ENCODE peak calls at places on chromosomes 12 and 14, in seven cellular contexts. One of them, this sample, is unnamed.

GRCh38 chr12:109833307-109834189 is at the start of gene TRPV4:
- DNase-seq in left ventricle myocardium inferior: peak
- DNase-seq in dorsolateral prefrontal cortex: no peak
- DNase-seq in A549: no peak
- DNase-seq in fibroblast of the aortic adventitia: peak
- DNase-seq in fibroblast of lung: peak
- DNase-seq in heart right ventricle: no peak
- DNase-seq in this sample: no peak

GRCh38 chr14:29741909-29742401 is 185.7 kb downstream of the PRKD1 start:
- DNase-seq in left ventricle myocardium inferior: no peak
- DNase-seq in fibroblast of lung: peak
- DNase-seq in dorsolateral prefrontal cortex: no peak
- DNase-seq in fibroblast of the aortic adventitia: peak
- DNase-seq in A549: no peak
- DNase-seq in heart right ventricle: peak
- DNase-seq in this sample: no peak

GRCh38 chr12:130677957-130678558 is 38.0 kb downstream of the RIMBP2 start:
- DNase-seq in fibroblast of lung: no peak
- DNase-seq in left ventricle myocardium inferior: no peak
- DNase-seq in fibroblast of the aortic adventitia: no peak
- DNase-seq in dorsolateral prefrontal cortex: peak
- DNase-seq in A549: no peak
- DNase-seq in heart right ventricle: no peak
- DNase-seq in this sample: no peak

GRCh38 chr14:93719234-93719633 is 69.1 kb downstream of the PRIMA1 start:
- DNase-seq in dorsolateral prefrontal cortex: no peak
- DNase-seq in heart right ventricle: no peak
- DNase-seq in fibroblast of lung: no peak
- DNase-seq in fibroblast of the aortic adventitia: no peak
- DNase-seq in left ventricle myocardium inferior: no peak
- DNase-seq in A549: no peak
- DNase-seq in this sample: no peak

GRCh38 chr14:37658174-37658573 is 62.7 kb downstream of the TTC6 start:
- DNase-seq in dorsolateral prefrontal cortex: no peak
- DNase-seq in fibroblast of the aortic adventitia: no peak
- DNase-seq in left ventricle myocardium inferior: no peak
- DNase-seq in heart right ventricle: no peak
- DNase-seq in A549: no peak
- DNase-seq in fibroblast of lung: no peak
- DNase-seq in this sample: no peak

GRCh38 chr12:94109154-94109553 is 39.2 kb upstream of the PLXNC1 start:
- DNase-seq in dorsolateral prefrontal cortex: no peak
- DNase-seq in left ventricle myocardium inferior: no peak
- DNase-seq in fibroblast of lung: peak
- DNase-seq in heart right ventricle: no peak
- DNase-seq in A549: no peak
- DNase-seq in fibroblast of the aortic adventitia: peak
- DNase-seq in this sample: peak

GRCh38 chr14:51139221-51139681 is 44.3 kb upstream of the TRIM9 start:
- DNase-seq in left ventricle myocardium inferior: no peak
- DNase-seq in A549: no peak
- DNase-seq in fibroblast of the aortic adventitia: no peak
- DNase-seq in fibroblast of lung: no peak
- DNase-seq in heart right ventricle: no peak
- DNase-seq in dorsolateral prefrontal cortex: no peak
- DNase-seq in this sample: no peak

GRCh38 chr12:121334513-121335343 is 17.5 kb downstream of the ANAPC5 start:
- DNase-seq in fibroblast of lung: peak
- DNase-seq in left ventricle myocardium inferior: no peak
- DNase-seq in fibroblast of the aortic adventitia: peak
- DNase-seq in dorsolateral prefrontal cortex: no peak
- DNase-seq in A549: peak
- DNase-seq in heart right ventricle: peak
- DNase-seq in this sample: peak

GRCh38 chr12:34033628-34034296 is 11.5 kb downstream of the ALG10 start:
- DNase-seq in heart right ventricle: no peak
- DNase-seq in A549: no peak
- DNase-seq in fibroblast of the aortic adventitia: peak
- DNase-seq in dorsolateral prefrontal cortex: no peak
- DNase-seq in fibroblast of lung: peak
- DNase-seq in left ventricle myocardium inferior: no peak
- DNase-seq in this sample: peak

GRCh38 chr12:80412343-80412953 is 31.6 kb upstream of the PTPRQ start:
- DNase-seq in dorsolateral prefrontal cortex: no peak
- DNase-seq in A549: peak
- DNase-seq in fibroblast of the aortic adventitia: peak
- DNase-seq in left ventricle myocardium inferior: no peak
- DNase-seq in fibroblast of lung: peak
- DNase-seq in heart right ventricle: peak
- DNase-seq in this sample: peak

GRCh38 chr12:9509464-9510166 is 98.1 kb downstream of the KLRB1 start:
- DNase-seq in left ventricle myocardium inferior: no peak
- DNase-seq in fibroblast of lung: no peak
- DNase-seq in dorsolateral prefrontal cortex: no peak
- DNase-seq in fibroblast of the aortic adventitia: peak
- DNase-seq in A549: no peak
- DNase-seq in heart right ventricle: no peak
- DNase-seq in this sample: no peak

GRCh38 chr12:26787125-26787495 is 45.9 kb downstream of the ITPR2 start:
- DNase-seq in fibroblast of the aortic adventitia: peak
- DNase-seq in fibroblast of lung: peak
- DNase-seq in heart right ventricle: peak
- DNase-seq in left ventricle myocardium inferior: no peak
- DNase-seq in dorsolateral prefrontal cortex: no peak
- DNase-seq in A549: no peak
- DNase-seq in this sample: no peak

GRCh38 chr14:99982449-99983250 is 82.6 kb upstream of the EVL start:
- DNase-seq in dorsolateral prefrontal cortex: no peak
- DNase-seq in fibroblast of the aortic adventitia: peak
- DNase-seq in heart right ventricle: peak
- DNase-seq in left ventricle myocardium inferior: peak
- DNase-seq in fibroblast of lung: peak
- DNase-seq in A549: peak
- DNase-seq in this sample: peak

GRCh38 chr12:47742253-47742825 is 16.3 kb downstream of the RAPGEF3 start:
- DNase-seq in fibroblast of the aortic adventitia: peak
- DNase-seq in A549: peak
- DNase-seq in fibroblast of lung: no peak
- DNase-seq in dorsolateral prefrontal cortex: no peak
- DNase-seq in heart right ventricle: peak
- DNase-seq in left ventricle myocardium inferior: peak
- DNase-seq in this sample: peak

GRCh38 chr14:85625925-85626585 is 96.1 kb downstream of the FLRT2 start:
- DNase-seq in fibroblast of lung: peak
- DNase-seq in fibroblast of the aortic adventitia: peak
- DNase-seq in A549: no peak
- DNase-seq in heart right ventricle: no peak
- DNase-seq in left ventricle myocardium inferior: no peak
- DNase-seq in dorsolateral prefrontal cortex: no peak
- DNase-seq in this sample: no peak

GRCh38 chr14:55731881-55732498 is 152.0 kb downstream of the KTN1 start:
- DNase-seq in fibroblast of lung: no peak
- DNase-seq in left ventricle myocardium inferior: no peak
- DNase-seq in dorsolateral prefrontal cortex: no peak
- DNase-seq in A549: no peak
- DNase-seq in heart right ventricle: peak
- DNase-seq in fibroblast of the aortic adventitia: peak
- DNase-seq in this sample: peak

GRCh38 chr12:128687851-128688250 is 135.9 kb downstream of the SLC15A4 start:
- DNase-seq in left ventricle myocardium inferior: no peak
- DNase-seq in dorsolateral prefrontal cortex: no peak
- DNase-seq in fibroblast of the aortic adventitia: no peak
- DNase-seq in fibroblast of lung: no peak
- DNase-seq in heart right ventricle: no peak
- DNase-seq in A549: no peak
- DNase-seq in this sample: no peak

DNA sequence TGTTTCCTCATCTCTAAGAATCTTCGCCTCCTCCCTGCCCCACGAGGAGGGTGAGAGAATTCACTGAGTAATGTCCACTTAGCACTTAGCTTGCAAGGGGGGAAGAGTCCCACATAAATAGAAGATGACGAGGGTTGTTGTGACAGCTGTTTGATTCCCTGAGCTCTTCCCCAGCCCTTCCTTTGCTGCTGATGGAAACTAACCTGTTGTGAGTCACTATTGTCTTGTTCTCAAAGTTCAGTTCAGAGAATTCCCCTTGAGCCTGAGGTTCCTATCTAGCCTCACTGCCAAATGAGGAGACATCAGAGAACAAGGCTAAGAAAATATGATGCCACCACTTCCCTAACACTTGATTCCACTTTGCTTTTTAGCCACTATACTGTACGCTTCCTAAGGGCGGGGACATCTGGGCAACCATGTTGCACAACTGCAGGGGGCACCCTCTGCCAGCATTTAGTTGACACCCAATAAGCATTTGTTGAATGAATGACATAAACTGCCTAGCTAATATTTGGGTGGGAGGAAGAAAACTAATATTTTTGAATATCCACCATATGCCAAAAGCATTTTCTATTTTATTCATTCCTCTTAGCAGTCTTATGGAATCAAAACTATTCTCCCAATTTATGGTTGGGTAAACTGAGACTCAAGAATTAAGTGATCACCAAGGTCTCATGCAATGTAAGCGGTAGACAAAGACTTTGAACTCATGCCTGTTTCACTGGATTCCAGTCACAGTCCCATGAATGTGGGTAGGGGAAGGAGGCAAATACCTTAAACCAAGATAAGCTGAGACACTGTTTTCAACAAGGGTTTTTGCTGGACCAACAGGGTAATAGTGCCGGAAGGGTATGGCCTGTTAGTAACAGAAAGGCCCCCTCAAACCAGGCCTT is 77.6 kb downstream of the ZFP36L1 start:
- DNase-seq in fibroblast of the aortic adventitia: no peak
- DNase-seq in left ventricle myocardium inferior: no peak
- DNase-seq in dorsolateral prefrontal cortex: no peak
- DNase-seq in fibroblast of lung: peak
- DNase-seq in A549: no peak
- DNase-seq in heart right ventricle: no peak
- DNase-seq in this sample: no peak
- TF ChIP-seq CTCF in fibroblast of the aortic adventitia: no peak
- TF ChIP-seq CTCF in left ventricle myocardium inferior: no peak
- TF ChIP-seq CTCF in dorsolateral prefrontal cortex: no peak
- TF ChIP-seq CTCF in fibroblast of lung: no peak
- TF ChIP-seq CTCF in A549: no peak
- TF ChIP-seq CTCF in heart right ventricle: no peak
- TF ChIP-seq CTCF in this sample: peak

DNA sequence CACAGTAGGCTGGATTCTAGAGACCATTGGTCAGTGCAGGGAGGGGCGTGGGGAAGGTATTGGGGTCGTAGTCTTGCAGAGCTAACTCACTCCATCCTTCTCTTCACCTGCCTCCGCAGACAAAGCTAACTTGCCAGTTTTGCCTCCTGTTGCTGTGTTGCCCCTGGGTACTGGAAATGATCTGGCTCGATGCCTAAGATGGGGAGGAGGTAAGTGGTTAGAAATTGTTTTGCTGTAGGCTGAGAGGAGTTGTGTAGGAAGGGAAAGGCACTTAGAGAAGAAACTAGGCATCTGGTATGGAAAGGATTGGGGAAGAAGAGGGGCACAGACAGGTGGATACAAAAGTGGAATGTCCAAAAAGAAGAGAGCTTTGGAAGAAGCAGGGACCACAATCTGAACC is 11.1 kb downstream of the DGKA start:
- DNase-seq in left ventricle myocardium inferior: no peak
- DNase-seq in fibroblast of the aortic adventitia: no peak
- DNase-seq in A549: no peak
- DNase-seq in dorsolateral prefrontal cortex: no peak
- DNase-seq in fibroblast of lung: no peak
- DNase-seq in heart right ventricle: no peak
- DNase-seq in this sample: no peak
- TF ChIP-seq CTCF in left ventricle myocardium inferior: no peak
- TF ChIP-seq CTCF in fibroblast of the aortic adventitia: no peak
- TF ChIP-seq CTCF in A549: no peak
- TF ChIP-seq CTCF in dorsolateral prefrontal cortex: no peak
- TF ChIP-seq CTCF in fibroblast of lung: no peak
- TF ChIP-seq CTCF in heart right ventricle: no peak
- TF ChIP-seq CTCF in this sample: no peak

GRCh38 chr14:74649673-74650072 is 37.6 kb upstream of the LTBP2 start:
- DNase-seq in A549: no peak
- DNase-seq in left ventricle myocardium inferior: no peak
- DNase-seq in fibroblast of the aortic adventitia: peak
- DNase-seq in dorsolateral prefrontal cortex: no peak
- DNase-seq in fibroblast of lung: no peak
- DNase-seq in heart right ventricle: no peak
- DNase-seq in this sample: no peak

GRCh38 chr14:74652541-74652940 is 40.5 kb upstream of the LTBP2 start:
- DNase-seq in fibroblast of the aortic adventitia: no peak
- DNase-seq in dorsolateral prefrontal cortex: no peak
- DNase-seq in fibroblast of lung: no peak
- DNase-seq in heart right ventricle: no peak
- DNase-seq in left ventricle myocardium inferior: no peak
- DNase-seq in A549: no peak
- DNase-seq in this sample: no peak

GRCh38 chr14:74653386-74654138 is 41.5 kb upstream of the LTBP2 start:
- DNase-seq in dorsolateral prefrontal cortex: no peak
- DNase-seq in fibroblast of the aortic adventitia: peak
- DNase-seq in heart right ventricle: no peak
- DNase-seq in A549: no peak
- DNase-seq in fibroblast of lung: peak
- DNase-seq in left ventricle myocardium inferior: no peak
- DNase-seq in this sample: no peak

GRCh38 chr14:74649167-74649566 is 37.1 kb upstream of the LTBP2 start:
- DNase-seq in fibroblast of lung: no peak
- DNase-seq in heart right ventricle: no peak
- DNase-seq in dorsolateral prefrontal cortex: no peak
- DNase-seq in left ventricle myocardium inferior: no peak
- DNase-seq in A549: no peak
- DNase-seq in fibroblast of the aortic adventitia: no peak
- DNase-seq in this sample: no peak

DNA sequence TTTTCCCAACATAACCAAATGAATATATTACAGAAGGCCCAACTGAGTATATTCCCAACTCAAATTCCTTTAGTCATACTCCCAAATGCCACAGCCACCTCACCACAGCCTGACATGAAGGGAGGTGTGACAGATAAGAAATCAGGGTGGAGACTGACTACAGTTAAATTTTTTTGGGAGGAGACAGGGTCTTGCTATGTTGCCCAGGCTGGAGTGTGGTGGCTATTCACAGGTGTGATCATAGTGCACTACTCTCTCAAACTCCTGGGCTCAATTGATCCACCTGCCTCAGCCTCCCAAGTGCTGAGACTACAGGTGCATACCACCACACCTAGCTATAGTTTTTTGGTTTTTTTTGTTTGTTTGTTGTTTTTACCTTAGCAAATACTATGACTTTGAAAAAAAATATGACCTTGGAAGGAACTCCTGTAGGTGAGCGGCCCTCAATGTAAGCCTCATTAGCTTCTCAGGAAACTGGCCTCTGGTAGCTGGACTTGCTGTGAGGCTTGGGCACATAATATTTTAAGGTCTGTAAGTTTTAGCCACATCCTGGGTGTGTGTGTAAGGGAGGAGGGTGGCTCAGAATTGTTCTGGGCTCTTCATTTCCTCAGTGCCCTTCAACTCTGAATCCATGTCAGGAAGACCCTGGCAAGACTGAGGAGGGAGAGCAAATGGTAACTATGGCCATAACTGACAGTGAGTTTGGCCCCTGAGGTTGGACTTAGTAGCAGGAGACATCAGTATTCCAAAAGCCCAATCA is 39.1 kb upstream of the LTBP2 start:
- DNase-seq in heart right ventricle: no peak
- DNase-seq in fibroblast of lung: no peak
- DNase-seq in left ventricle myocardium inferior: no peak
- DNase-seq in A549: no peak
- DNase-seq in dorsolateral prefrontal cortex: no peak
- DNase-seq in fibroblast of the aortic adventitia: no peak
- DNase-seq in this sample: no peak
- TF ChIP-seq CTCF in heart right ventricle: no peak
- TF ChIP-seq CTCF in fibroblast of lung: no peak
- TF ChIP-seq CTCF in left ventricle myocardium inferior: no peak
- TF ChIP-seq CTCF in A549: no peak
- TF ChIP-seq CTCF in dorsolateral prefrontal cortex: no peak
- TF ChIP-seq CTCF in fibroblast of the aortic adventitia: no peak
- TF ChIP-seq CTCF in this sample: no peak

GRCh38 chr12:1279050-1279449 is 288.0 kb downstream of the ERC1 start:
- DNase-seq in fibroblast of lung: no peak
- DNase-seq in A549: no peak
- DNase-seq in dorsolateral prefrontal cortex: no peak
- DNase-seq in fibroblast of the aortic adventitia: peak
- DNase-seq in left ventricle myocardium inferior: no peak
- DNase-seq in heart right ventricle: no peak
- DNase-seq in this sample: no peak
- TF ChIP-seq CTCF in fibroblast of lung: peak
- TF ChIP-seq CTCF in A549: peak
- TF ChIP-seq CTCF in dorsolateral prefrontal cortex: no peak
- TF ChIP-seq CTCF in fibroblast of the aortic adventitia: peak
- TF ChIP-seq CTCF in left ventricle myocardium inferior: peak
- TF ChIP-seq CTCF in heart right ventricle: peak
- TF ChIP-seq CTCF in this sample: peak

This sample was measured in GM13977.